ENCODE peak calls at places on chromosome 3, in five cellular contexts. W, Q, T, N and F are unnamed samples.

GRCh38 chr3:16494906-16495580 is 18.5 kb downstream of the RFTN1 start:
- DNase-seq in W (peak; percentile 61), Q (no peak), T (no peak), N (no peak), F (no peak)

GRCh38 chr3:160225181-160226025 is at the start of gene C3orf80:
- DNase-seq in W (peak; percentile 73), Q (peak; percentile 26), T (peak; percentile 53), N (no peak), F (no peak)

GRCh38 chr3:39803956-39804355 is 5.5 kb upstream of the MYRIP start:
- DNase-seq in W (no peak), Q (no peak), T (no peak), N (no peak), F (no peak)

GRCh38 chr3:190721330-190721729 is 141.2 kb downstream of the GMNC start:
- DNase-seq in W (no peak), Q (no peak), T (no peak), N (no peak), F (no peak)

GRCh38 chr3:124410471-124410870 is 319.8 kb upstream of the UMPS start:
- DNase-seq in W (no peak), Q (peak; percentile 47), T (no peak), N (no peak), F (no peak)

GRCh38 chr3:45187597-45188210 is 38.4 kb downstream of the TMEM158 start:
- DNase-seq in W (no peak), Q (no peak), T (no peak), N (no peak), F (no peak)

GRCh38 chr3:14768182-14768790 is 50.5 kb upstream of the FGD5 start:
- DNase-seq in W (no peak), Q (no peak), T (no peak), N (no peak), F (peak; percentile 90)

GRCh38 chr3:29065211-29065785 is 215.6 kb upstream of the RBMS3 start:
- DNase-seq in W (peak; percentile 77), Q (peak; percentile 99), T (peak; percentile 29), N (peak; percentile 99), F (no peak)

GRCh38 chr3:102332205-102332604 is 102.6 kb upstream of the ZPLD1 start:
- DNase-seq in W (no peak), Q (no peak), T (no peak), N (no peak), F (no peak)

GRCh38 chr3:56825579-56826438 is 24.1 kb upstream of the ARHGEF3 start:
- DNase-seq in W (no peak), Q (no peak), T (no peak), N (no peak), F (no peak)

GRCh38 chr3:55091381-55092225 is 163.7 kb upstream of the LRTM1 start:
- DNase-seq in W (no peak), Q (peak; percentile 72), T (no peak), N (no peak), F (no peak)

GRCh38 chr3:4326868-4327267 is 23.7 kb downstream of the SETMAR start:
- DNase-seq in W (no peak), Q (no peak), T (no peak), N (no peak), F (no peak)

GRCh38 chr3:190012784-190013183 is 107.9 kb downstream of the P3H2 start:
- DNase-seq in W (no peak), Q (no peak), T (no peak), N (no peak), F (no peak)

GRCh38 chr3:38047896-38048295 is 8.9 kb downstream of the DLEC1 start:
- DNase-seq in W (no peak), Q (no peak), T (no peak), N (no peak), F (no peak)

GRCh38 chr3:125125822-125126245 is 70.0 kb upstream of the HEG1 start:
- DNase-seq in W (peak; percentile 79), Q (peak; percentile 95), T (no peak), N (peak; percentile 93), F (no peak)

GRCh38 chr3:134367869-134368750 is 6.1 kb downstream of the AMOTL2 start:
- DNase-seq in W (no peak), Q (no peak), T (no peak), N (no peak), F (no peak)

GRCh38 chr3:66402596-66403267 is 98.1 kb downstream of the LRIG1 start:
- DNase-seq in W (no peak), Q (no peak), T (no peak), N (peak; percentile 53), F (no peak)

GRCh38 chr3:25661694-25662455 is 2.8 kb downstream of the TOP2B start:
- DNase-seq in W (no peak), Q (peak; percentile 18), T (no peak), N (no peak), F (no peak)

GRCh38 chr3:112972158-112972557 is 2.7 kb downstream of the CD200R1 start:
- DNase-seq in W (no peak), Q (no peak), T (no peak), N (no peak), F (no peak)

DNA sequence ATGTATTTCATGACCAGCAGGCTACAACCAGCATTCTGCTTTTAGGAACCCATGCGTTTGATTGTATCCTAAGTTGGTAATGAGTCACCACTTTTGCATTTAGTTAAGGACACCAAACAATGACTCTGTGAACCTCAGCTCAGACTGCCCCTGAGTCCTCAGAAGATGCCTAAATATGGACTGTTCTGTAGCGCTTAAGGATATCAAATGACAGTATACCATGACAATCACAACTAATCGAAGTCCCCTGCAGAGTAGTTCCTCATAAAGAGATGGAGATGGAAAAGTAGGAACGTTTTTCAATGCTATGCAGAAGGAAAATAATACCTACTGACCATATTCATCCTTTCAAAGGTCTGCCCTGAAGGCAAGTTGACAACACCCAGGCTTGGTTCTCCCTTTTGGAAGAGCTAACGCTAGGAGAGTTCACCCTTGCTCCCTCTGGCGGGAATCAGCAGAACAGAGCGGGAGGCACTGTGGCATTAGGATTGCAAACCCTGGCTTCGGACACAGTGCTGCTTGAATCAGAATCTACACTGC is 508.6 kb downstream of the FHIT start:
- DNase-seq in W (no peak), Q (peak; percentile 47), T (no peak), N (peak; percentile 63), F (no peak)
- TF ChIP-seq CTCF in W (no peak), Q (peak; percentile 27), T (no peak), N (peak; percentile 86), F (no peak)

DNA sequence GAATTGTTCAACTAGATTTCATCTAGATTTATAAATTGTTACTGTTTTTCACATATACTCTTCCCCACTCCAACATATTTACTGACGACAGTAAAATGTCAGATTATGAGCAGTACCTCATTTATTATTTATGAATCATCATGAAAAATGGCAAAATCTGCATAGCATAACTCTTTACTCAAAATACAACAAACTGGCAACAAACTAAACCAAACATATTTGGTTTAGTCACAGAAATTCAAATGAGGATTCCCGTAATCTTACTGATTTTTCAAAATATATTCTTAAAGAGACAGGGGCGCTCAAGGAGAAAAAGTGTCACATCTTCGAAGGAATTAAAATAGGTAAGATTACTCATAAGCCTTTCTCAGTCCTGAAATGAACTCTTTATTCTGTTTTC is 3.0 kb upstream of the GPR87 start:
- DNase-seq in W (no peak), Q (peak; percentile 58), T (no peak), N (no peak), F (no peak)
- H3K27ac ChIP-seq in W (no peak overlapping the region), Q (no peak overlapping the region), T (no peak overlapping the region), N (no peak overlapping the region), F (no peak overlapping the region)

GRCh38 chr3:89312141-89312540 is 204.7 kb downstream of the EPHA3 start:
- DNase-seq in W (no peak), Q (no peak), T (no peak), N (no peak), F (no peak)

GRCh38 chr3:89320186-89320585 is 212.8 kb downstream of the EPHA3 start:
- DNase-seq in W (no peak), Q (no peak), T (no peak), N (no peak), F (no peak)

GRCh38 chr3:89315750-89316149 is 208.3 kb downstream of the EPHA3 start:
- DNase-seq in W (no peak), Q (no peak), T (no peak), N (peak; percentile 12), F (no peak)

DNA sequence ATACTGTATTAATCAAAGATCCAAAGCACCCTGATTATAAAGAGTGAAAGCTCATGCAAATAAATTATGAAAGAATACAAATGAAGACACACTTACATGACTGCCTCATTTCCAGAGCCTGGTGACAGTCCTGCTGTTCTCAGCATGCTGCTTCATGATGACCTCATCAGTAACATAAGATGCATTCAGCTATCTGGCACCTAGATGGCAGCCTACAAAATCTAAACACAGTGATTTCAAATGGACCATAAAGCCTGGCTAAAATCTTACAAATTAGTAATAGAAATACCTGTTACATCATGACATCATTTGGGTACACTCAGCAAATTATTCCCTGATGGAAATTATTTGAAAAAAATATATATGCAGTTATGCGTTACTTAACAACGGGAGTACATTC is 207.0 kb downstream of the EPHA3 start:
- DNase-seq in W (peak; percentile 87), Q (peak; percentile 44), T (no peak), N (peak; percentile 63), F (no peak)
- TF ChIP-seq CTCF in W (peak; percentile 68), Q (peak; percentile 18), T (no peak), N (peak; percentile 55), F (no peak)

DNA sequence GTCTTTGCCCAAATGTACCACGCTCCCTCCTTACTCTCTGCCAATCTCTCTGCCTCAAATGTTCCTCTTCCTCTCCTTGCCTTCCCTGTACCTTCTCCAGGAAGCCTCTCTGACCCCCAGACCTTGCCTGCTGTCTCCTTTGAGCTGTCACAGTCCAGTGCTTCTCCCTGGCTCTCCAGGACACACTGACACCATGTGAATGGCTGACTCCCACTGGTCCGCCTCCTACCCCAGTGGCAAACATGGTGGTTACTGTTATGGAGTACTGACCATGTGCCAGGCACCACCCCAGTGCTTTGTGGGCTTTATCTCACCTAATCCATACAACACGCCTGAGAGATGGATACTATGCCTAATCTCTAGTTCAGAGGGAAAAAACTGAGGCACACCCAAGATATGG is 141.9 kb downstream of the TPRA1 start:
- DNase-seq in W (no peak), Q (no peak), T (no peak), N (no peak), F (no peak)
- H3K27ac ChIP-seq in W (no peak overlapping the region), Q (no peak overlapping the region), T (no peak overlapping the region), N (no peak overlapping the region), F (no peak overlapping the region)

DNA sequence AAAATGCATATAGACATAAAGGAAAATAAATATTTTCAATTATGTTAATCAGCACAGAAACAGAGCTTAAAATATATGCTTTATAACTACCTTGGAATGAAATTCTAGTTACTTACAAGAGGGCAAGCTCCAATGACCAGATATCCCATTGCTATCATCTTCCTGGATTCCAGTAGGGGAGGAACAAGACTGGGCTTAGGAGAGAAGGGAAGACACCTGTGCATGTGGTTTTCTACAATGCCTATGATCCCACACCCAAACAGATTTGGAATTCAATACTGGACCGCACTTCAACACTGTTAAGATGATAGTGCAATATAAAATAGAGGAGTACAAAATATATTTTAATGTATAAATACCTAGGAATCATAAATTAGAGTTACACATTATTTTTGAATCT is 79.6 kb downstream of the ARPP21 start:
- DNase-seq in W (no peak), Q (no peak), T (no peak), N (no peak), F (no peak)
- TF ChIP-seq CTCF in W (no peak), Q (no peak), T (no peak), N (no peak), F (no peak)